ENCODE peak calls at places on chromosomes 1 and 21, in seven cellular contexts. T, W, G, V, N, A and D are unnamed samples.

GRCh38 chr1:86194491-86195034 is 38.0 kb upstream of the COL24A1 start:
- DNase-seq in T (no peak), G (no peak), N (no peak), W (no peak), V (no peak), A (peak; percentile 16), D (no peak)

GRCh38 chr1:6125366-6125765 is 54.8 kb downstream of the CHD5 start:
- DNase-seq in W (no peak), G (no peak), A (no peak), V (no peak), N (no peak), T (no peak), D (no peak)

GRCh38 chr1:11938722-11939526 is 4.4 kb downstream of the PLOD1 start:
- DNase-seq in G (no peak), A (no peak), W (peak; percentile 83), N (no peak), T (no peak), V (no peak), D (no peak)

GRCh38 chr1:1680912-1681273 is 11.7 kb downstream of the SLC35E2B start:
- DNase-seq in V (no peak), G (no peak), A (no peak), T (no peak), W (peak; percentile 2), N (no peak), D (no peak)

GRCh38 chr1:150406483-150406882 is 42.5 kb downstream of the RPRD2 start:
- DNase-seq in A (peak; percentile 27), V (no peak), W (no peak), N (no peak), G (no peak), T (no peak), D (no peak)

GRCh38 chr1:77407738-77408375 is 126.0 kb downstream of the AK5 start:
- DNase-seq in W (no peak), V (no peak), A (peak; percentile 25), N (no peak), T (no peak), G (no peak), D (no peak)

GRCh38 chr1:225863167-225863566 is 19.0 kb downstream of the TMEM63A start:
- DNase-seq in W (no peak), A (no peak), V (no peak), T (no peak), N (no peak), G (no peak), D (no peak)

GRCh38 chr21:32727478-32727727 is 410 bp downstream of the SYNJ1 start:
- DNase-seq in A (no peak), G (no peak), V (peak; percentile 51), W (no peak), N (no peak), T (no peak), D (no peak)

GRCh38 chr1:231134624-231135023 is 27.2 kb upstream of the TRIM67 start:
- DNase-seq in G (no peak), W (no peak), V (no peak), A (no peak), T (no peak), N (no peak), D (no peak)

GRCh38 chr1:150152182-150152536 is 2.4 kb downstream of the PLEKHO1 start:
- DNase-seq in W (no peak), A (no peak), G (no peak), T (no peak), V (no peak), N (no peak), D (no peak)

GRCh38 chr1:244280221-244280620 is 171.5 kb downstream of the ADSS2 start:
- DNase-seq in A (no peak), V (no peak), N (no peak), W (no peak), T (no peak), G (no peak), D (no peak)

GRCh38 chr1:111738133-111738435 is 1.1 kb downstream of the INKA2 start:
- DNase-seq in G (peak; percentile 63), A (no peak), T (no peak), V (no peak), W (no peak), N (no peak), D (no peak)